ENCODE peak calls at places on chromosomes 2 and 18, in four cellular contexts. One of them, this sample, is unnamed.

GRCh38 chr2:237258146-237258545 is 155.8 kb downstream of the COL6A3 start:
- DNase-seq in right lobe of liver: no peak
- DNase-seq in Peyer's patch: no peak
- DNase-seq in tibial nerve: no peak
- DNase-seq in this sample: no peak

GRCh38 chr2:218263817-218264611 is 3.2 kb downstream of the GPBAR1 start:
- DNase-seq in right lobe of liver: no peak
- DNase-seq in Peyer's patch: no peak
- DNase-seq in tibial nerve: no peak
- DNase-seq in this sample: peak

GRCh38 chr2:23385748-23386421 is 906 bp downstream of the KLHL29 start:
- DNase-seq in right lobe of liver: no peak
- DNase-seq in Peyer's patch: peak
- DNase-seq in tibial nerve: no peak
- DNase-seq in this sample: no peak

GRCh38 chr2:48230834-48231233 is 299.1 kb upstream of the STON1 start:
- DNase-seq in right lobe of liver: no peak
- DNase-seq in Peyer's patch: no peak
- DNase-seq in tibial nerve: no peak
- DNase-seq in this sample: no peak

GRCh38 chr2:33497177-33497787 is 20.8 kb downstream of the RASGRP3 start:
- DNase-seq in right lobe of liver: no peak
- DNase-seq in Peyer's patch: no peak
- DNase-seq in tibial nerve: no peak
- DNase-seq in this sample: no peak

GRCh38 chr2:236743623-236744280 is 174.1 kb downstream of the ACKR3 start:
- DNase-seq in right lobe of liver: no peak
- DNase-seq in Peyer's patch: no peak
- DNase-seq in tibial nerve: no peak
- DNase-seq in this sample: no peak

GRCh38 chr2:105338020-105338385 is 663 bp downstream of the C2orf49 start:
- DNase-seq in right lobe of liver: no peak
- DNase-seq in Peyer's patch: no peak
- DNase-seq in tibial nerve: no peak
- DNase-seq in this sample: no peak

GRCh38 chr2:137049518-137049917 is 284.2 kb downstream of the THSD7B start:
- DNase-seq in right lobe of liver: no peak
- DNase-seq in Peyer's patch: no peak
- DNase-seq in tibial nerve: no peak
- DNase-seq in this sample: no peak

GRCh38 chr18:76943542-76944339 is 121.4 kb downstream of the ZNF236 start:
- DNase-seq in right lobe of liver: no peak
- DNase-seq in Peyer's patch: no peak
- DNase-seq in tibial nerve: no peak
- DNase-seq in this sample: peak

GRCh38 chr2:70247364-70248144 is 874 bp downstream of the TIA1 start:
- DNase-seq in right lobe of liver: no peak
- DNase-seq in Peyer's patch: no peak
- DNase-seq in tibial nerve: no peak
- DNase-seq in this sample: no peak

GRCh38 chr2:45992021-45992745 is 305.0 kb upstream of the EPAS1 start:
- DNase-seq in right lobe of liver: peak
- DNase-seq in Peyer's patch: no peak
- DNase-seq in tibial nerve: peak
- DNase-seq in this sample: peak

GRCh38 chr2:239973392-239973791 is 51.8 kb downstream of the NDUFA10 start:
- DNase-seq in right lobe of liver: no peak
- DNase-seq in Peyer's patch: no peak
- DNase-seq in tibial nerve: no peak
- DNase-seq in this sample: no peak

GRCh38 chr2:96760986-96761832 is 507 bp downstream of the CNNM4 start:
- DNase-seq in right lobe of liver: peak
- DNase-seq in Peyer's patch: no peak
- DNase-seq in tibial nerve: no peak
- DNase-seq in this sample: peak

GRCh38 chr2:74188018-74188601 is 9.4 kb upstream of the MOB1A start:
- DNase-seq in right lobe of liver: no peak
- DNase-seq in Peyer's patch: no peak
- DNase-seq in tibial nerve: no peak
- DNase-seq in this sample: peak

GRCh38 chr2:70248145-70248809 is at the start of gene TIA1:
- DNase-seq in right lobe of liver: peak
- DNase-seq in Peyer's patch: peak
- DNase-seq in tibial nerve: peak
- DNase-seq in this sample: peak

GRCh38 chr2:107418713-107419112 is 408.0 kb upstream of the RGPD4 start:
- DNase-seq in right lobe of liver: no peak
- DNase-seq in Peyer's patch: no peak
- DNase-seq in tibial nerve: no peak
- DNase-seq in this sample: no peak

GRCh38 chr2:77397763-77398162 is 124.4 kb downstream of the LRRTM4 start:
- DNase-seq in right lobe of liver: no peak
- DNase-seq in Peyer's patch: no peak
- DNase-seq in tibial nerve: no peak
- DNase-seq in this sample: no peak

GRCh38 chr2:46236876-46237859 is 60.0 kb upstream of the EPAS1 start:
- DNase-seq in right lobe of liver: no peak
- DNase-seq in Peyer's patch: no peak
- DNase-seq in tibial nerve: no peak
- DNase-seq in this sample: no peak

GRCh38 chr2:148238561-148238960 is 217.7 kb downstream of the MBD5 start:
- DNase-seq in right lobe of liver: no peak
- DNase-seq in Peyer's patch: no peak
- DNase-seq in tibial nerve: no peak
- DNase-seq in this sample: no peak

GRCh38 chr2:99691931-99692330 is 202.1 kb upstream of the REV1 start:
- DNase-seq in right lobe of liver: no peak
- DNase-seq in Peyer's patch: no peak
- DNase-seq in tibial nerve: peak
- DNase-seq in this sample: peak

GRCh38 chr2:158931577-158931976 is 36.9 kb upstream of the TANC1 start:
- DNase-seq in right lobe of liver: no peak
- DNase-seq in Peyer's patch: no peak
- DNase-seq in tibial nerve: no peak
- DNase-seq in this sample: no peak

GRCh38 chr18:71784777-71785176 is 759.4 kb downstream of the CBLN2 start:
- DNase-seq in right lobe of liver: no peak
- DNase-seq in Peyer's patch: no peak
- DNase-seq in tibial nerve: no peak
- DNase-seq in this sample: no peak

GRCh38 chr18:32337821-32338220 is 132.9 kb downstream of the GAREM1 start:
- DNase-seq in right lobe of liver: no peak
- DNase-seq in Peyer's patch: no peak
- DNase-seq in tibial nerve: no peak
- DNase-seq in this sample: no peak

GRCh38 chr18:74702951-74703350 is 105.3 kb downstream of the ZNF407 start:
- DNase-seq in right lobe of liver: no peak
- DNase-seq in Peyer's patch: no peak
- DNase-seq in tibial nerve: no peak
- DNase-seq in this sample: no peak

GRCh38 chr2:44719564-44719963 is 221.9 kb upstream of the SIX3 start:
- DNase-seq in right lobe of liver: no peak
- DNase-seq in Peyer's patch: no peak
- DNase-seq in tibial nerve: no peak
- DNase-seq in this sample: no peak

GRCh38 chr18:23495723-23496440 is 7.4 kb upstream of the RMC1 start:
- DNase-seq in right lobe of liver: no peak
- DNase-seq in Peyer's patch: no peak
- DNase-seq in tibial nerve: no peak
- DNase-seq in this sample: no peak

GRCh38 chr2:65128297-65129190 is 1.4 kb downstream of the RAB1A start:
- DNase-seq in right lobe of liver: no peak
- DNase-seq in Peyer's patch: no peak
- DNase-seq in tibial nerve: peak
- DNase-seq in this sample: no peak

GRCh38 chr2:222423632-222424280 is 587 bp upstream of the SGPP2 start:
- DNase-seq in right lobe of liver: no peak
- DNase-seq in Peyer's patch: no peak
- DNase-seq in tibial nerve: no peak
- DNase-seq in this sample: no peak

GRCh38 chr2:232480201-232481190 is 7.1 kb downstream of the ECEL1 start:
- DNase-seq in right lobe of liver: peak
- DNase-seq in Peyer's patch: no peak
- DNase-seq in tibial nerve: no peak
- DNase-seq in this sample: peak

GRCh38 chr2:75589344-75590105 is 28.8 kb upstream of the EVA1A start:
- DNase-seq in right lobe of liver: no peak
- DNase-seq in Peyer's patch: no peak
- DNase-seq in tibial nerve: no peak
- DNase-seq in this sample: no peak

GRCh38 chr2:70473101-70473722 is 80.4 kb downstream of the TGFA start:
- DNase-seq in right lobe of liver: no peak
- DNase-seq in Peyer's patch: no peak
- DNase-seq in tibial nerve: no peak
- DNase-seq in this sample: no peak

GRCh38 chr2:100390001-100390940 is 27.2 kb downstream of the CHST10 start:
- DNase-seq in right lobe of liver: no peak
- DNase-seq in Peyer's patch: no peak
- DNase-seq in tibial nerve: no peak
- DNase-seq in this sample: no peak

GRCh38 chr2:215635071-215635787 is 199.4 kb upstream of the FN1 start:
- DNase-seq in right lobe of liver: no peak
- DNase-seq in Peyer's patch: no peak
- DNase-seq in tibial nerve: no peak
- DNase-seq in this sample: no peak

GRCh38 chr2:192719630-192720029 is 524.9 kb upstream of the TMEFF2 start:
- DNase-seq in right lobe of liver: no peak
- DNase-seq in Peyer's patch: no peak
- DNase-seq in tibial nerve: no peak
- DNase-seq in this sample: no peak

GRCh38 chr2:14907014-14907612 is 274.6 kb downstream of the LRATD1 start:
- DNase-seq in right lobe of liver: no peak
- DNase-seq in Peyer's patch: no peak
- DNase-seq in tibial nerve: no peak
- DNase-seq in this sample: no peak
- TF ChIP-seq CTCF in right lobe of liver: peak
- TF ChIP-seq CTCF in Peyer's patch: peak
- TF ChIP-seq CTCF in tibial nerve: no peak
- TF ChIP-seq CTCF in this sample: no peak

GRCh38 chr18:5296706-5297320 is 1.3 kb upstream of the ZBTB14 start:
- DNase-seq in right lobe of liver: peak
- DNase-seq in Peyer's patch: peak
- DNase-seq in tibial nerve: peak
- DNase-seq in this sample: peak
- TF ChIP-seq POLR2A in right lobe of liver: no peak
- TF ChIP-seq POLR2A in Peyer's patch: peak
- TF ChIP-seq POLR2A in tibial nerve: no peak
- TF ChIP-seq POLR2A in this sample: no peak

GRCh38 chr2:30335981-30336538 is 104.7 kb downstream of the LBH start:
- DNase-seq in right lobe of liver: no peak
- DNase-seq in Peyer's patch: no peak
- DNase-seq in tibial nerve: no peak
- DNase-seq in this sample: no peak
- H3K4me3 ChIP-seq in right lobe of liver: no peak
- H3K4me3 ChIP-seq in Peyer's patch: no peak
- H3K4me3 ChIP-seq in tibial nerve: no peak
- H3K4me3 ChIP-seq in this sample: no peak

DNA sequence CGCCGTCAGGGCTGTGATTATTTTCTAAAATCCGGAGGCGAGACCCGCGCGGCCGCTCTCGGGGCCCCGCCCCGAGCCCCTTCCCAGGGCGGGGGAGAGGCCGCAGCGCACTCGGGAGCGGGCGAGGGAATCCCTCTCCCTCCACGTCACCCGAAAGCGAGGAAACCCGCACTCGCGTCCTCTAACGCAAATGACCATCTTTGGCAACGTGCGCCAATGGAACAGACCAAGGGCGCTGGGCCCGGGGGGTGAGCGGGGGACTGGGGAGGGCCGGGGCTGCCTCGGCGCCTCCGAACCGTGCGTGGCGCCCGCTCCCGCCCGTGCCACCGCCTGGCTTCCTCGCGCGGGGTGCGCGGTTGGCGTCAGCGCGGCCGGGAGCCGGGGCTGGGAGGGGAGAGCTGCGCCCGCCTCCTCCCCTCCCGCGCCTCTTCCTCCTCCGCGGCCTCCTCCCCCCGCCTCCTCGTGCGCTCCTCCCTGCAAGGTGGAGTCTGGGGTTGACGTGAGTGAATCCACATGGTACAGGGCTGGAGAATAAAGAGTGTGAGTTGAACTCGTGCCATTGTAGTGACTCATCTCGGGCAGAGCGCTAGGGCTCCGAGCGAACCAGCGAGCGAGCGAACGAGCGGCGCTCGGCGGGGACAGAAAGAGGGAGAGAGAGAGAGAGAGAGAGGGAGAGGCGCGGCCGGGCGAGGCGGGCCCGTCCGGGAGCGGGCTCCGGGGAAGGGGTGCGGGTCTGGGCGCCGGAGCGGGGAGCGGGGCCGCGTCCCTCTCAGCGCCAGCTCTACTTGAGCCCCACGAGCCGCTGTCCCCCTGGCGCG is at the start of gene FOSL2:
- DNase-seq in right lobe of liver: peak
- DNase-seq in Peyer's patch: peak
- DNase-seq in tibial nerve: peak
- DNase-seq in this sample: peak
- TF ChIP-seq CTCF in right lobe of liver: no peak
- TF ChIP-seq CTCF in Peyer's patch: peak
- TF ChIP-seq CTCF in tibial nerve: peak
- TF ChIP-seq CTCF in this sample: no peak

GRCh38 chr2:190202018-190202417 is 117.6 kb downstream of the HIBCH start:
- DNase-seq in right lobe of liver: no peak
- DNase-seq in Peyer's patch: no peak
- DNase-seq in tibial nerve: no peak
- DNase-seq in this sample: no peak

GRCh38 chr2:190199109-190199508 is 120.5 kb downstream of the HIBCH start:
- DNase-seq in right lobe of liver: no peak
- DNase-seq in Peyer's patch: no peak
- DNase-seq in tibial nerve: no peak
- DNase-seq in this sample: no peak

GRCh38 chr2:190199530-190199929 is 120.1 kb downstream of the HIBCH start:
- DNase-seq in right lobe of liver: no peak
- DNase-seq in Peyer's patch: no peak
- DNase-seq in tibial nerve: no peak
- DNase-seq in this sample: no peak

GRCh38 chr2:190200603-190201002 is 119.0 kb downstream of the HIBCH start:
- DNase-seq in right lobe of liver: no peak
- DNase-seq in Peyer's patch: no peak
- DNase-seq in tibial nerve: no peak
- DNase-seq in this sample: no peak

DNA sequence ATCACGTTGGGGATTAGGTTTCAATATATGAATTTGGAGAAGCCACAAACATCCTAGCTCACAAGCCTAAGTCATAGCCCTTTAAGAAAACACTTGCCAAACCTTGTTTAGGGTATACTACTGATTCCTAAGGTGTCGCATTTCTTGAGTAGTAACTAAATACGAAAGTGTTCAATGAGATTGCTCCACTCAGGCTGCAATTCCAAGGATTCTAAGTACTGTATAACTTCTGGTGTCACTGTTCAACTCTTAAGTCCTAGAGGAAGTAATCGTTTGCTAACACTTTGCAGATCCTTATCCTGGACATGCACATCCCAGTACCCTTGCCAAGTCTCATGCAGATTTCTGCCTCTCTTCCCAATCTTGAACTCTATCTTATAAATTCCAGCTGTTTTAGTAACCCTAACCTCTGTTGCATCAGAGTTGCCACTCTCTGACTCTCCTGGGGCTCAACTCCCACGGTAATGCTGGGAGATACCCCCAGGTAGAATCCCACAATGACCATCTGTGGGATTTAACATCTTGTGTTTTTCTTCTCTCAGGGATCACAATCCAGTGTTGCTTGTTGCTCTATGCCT is 122.4 kb downstream of the HIBCH start:
- DNase-seq in right lobe of liver: no peak
- DNase-seq in Peyer's patch: no peak
- DNase-seq in tibial nerve: no peak
- DNase-seq in this sample: no peak
- TF ChIP-seq POLR2A in right lobe of liver: no peak
- TF ChIP-seq POLR2A in Peyer's patch: no peak
- TF ChIP-seq POLR2A in tibial nerve: no peak
- TF ChIP-seq POLR2A in this sample: no peak

This sample was measured in lower leg skin.